ENCODE peak calls at places on chromosomes 3 and 15, in seven cellular contexts. I is fibroblast of the aortic adventitia, U is mesendoderm, H is GM12865, E is HL-60, T is upper lobe of right lung, K is upper lobe of left lung. N is an unnamed sample.

GRCh38 chr3:170848294-170848917 is 21.6 kb downstream of the RPL22L1 start:
- DNase-seq in K (no peak), I (peak), E (no peak), H (no peak), U (no peak), T (no peak), N (no peak)

GRCh38 chr3:11212784-11213183 is 58.5 kb downstream of the HRH1 start:
- DNase-seq in T (no peak), U (peak), H (no peak), K (no peak), I (no peak), E (no peak), N (no peak)

GRCh38 chr15:63238796-63239195 is 38.6 kb upstream of the APH1B start:
- DNase-seq in K (no peak), U (no peak), I (peak), E (no peak), T (no peak), H (peak), N (peak)

GRCh38 chr3:184388164-184388935 is 8.5 kb downstream of the CHRD start:
- DNase-seq in T (no peak), E (no peak), U (no peak), K (no peak), H (no peak), I (no peak), N (no peak)

GRCh38 chr3:127074900-127075360 is 92.0 kb downstream of the PLXNA1 start:
- DNase-seq in K (no peak), E (no peak), I (peak), H (peak), U (peak), T (peak), N (peak)

GRCh38 chr3:5051772-5052171 is 70.3 kb upstream of the ARL8B start:
- DNase-seq in E (no peak), H (peak), K (no peak), I (no peak), U (no peak), T (no peak), N (no peak)

GRCh38 chr15:58551764-58552504 is 120.1 kb downstream of the LIPC start:
- DNase-seq in H (peak), K (no peak), T (no peak), U (peak), E (no peak), I (peak), N (no peak)

GRCh38 chr3:168545591-168545990 is 449.9 kb upstream of the GOLIM4 start:
- DNase-seq in K (no peak), U (no peak), I (peak), H (no peak), E (no peak), T (no peak), N (no peak)

GRCh38 chr3:78287085-78287484 is 1247.2 kb downstream of the ROBO2 start:
- DNase-seq in K (no peak), E (no peak), H (no peak), I (no peak), T (no peak), U (no peak), N (no peak)

GRCh38 chr3:178406206-178406605 is 130.0 kb upstream of the KCNMB2 start:
- DNase-seq in K (no peak), T (no peak), E (no peak), I (peak), H (no peak), U (no peak), N (no peak)

DNA sequence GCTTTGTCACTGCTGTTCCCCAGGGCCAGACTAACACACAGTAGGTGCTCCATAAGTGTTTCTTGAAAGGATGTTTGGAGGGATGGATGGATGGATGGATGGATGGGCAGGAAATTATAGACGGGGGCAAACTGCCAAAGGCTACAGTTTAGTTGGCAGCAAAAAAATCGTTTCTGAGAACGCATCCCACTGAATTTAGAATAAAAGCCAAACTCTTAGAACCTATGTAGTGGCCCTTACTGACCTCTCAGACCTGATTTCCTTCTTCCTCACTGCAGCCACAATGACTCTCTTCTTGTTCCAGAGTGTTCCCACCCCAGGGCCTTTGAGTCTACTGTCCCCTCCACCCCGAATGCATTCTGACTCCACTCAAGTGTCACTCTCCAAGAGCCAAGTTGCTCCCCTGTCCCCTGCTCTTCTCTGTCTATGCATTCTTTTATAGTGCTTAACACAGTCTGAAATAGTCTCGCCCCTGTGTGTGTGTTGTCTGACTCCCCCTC is 5.2 kb upstream of the GATA2 start:
- DNase-seq in I (no peak), H (no peak), E (no peak), K (no peak), U (no peak), T (no peak), N (no peak)
- H3K4me3 ChIP-seq in I (peak), H (no peak), E (peak), K (no peak), U (no peak), T (peak), N (no peak)

GRCh38 chr15:94844533-94845390 is 613.4 kb downstream of the MCTP2 start:
- DNase-seq in T (peak), I (no peak), E (no peak), K (peak), H (no peak), U (peak), N (no peak)
- H3K4me3 ChIP-seq in T (peak), I (no peak), E (no peak), K (no peak), H (no peak), U (no peak), N (no peak)

GRCh38 chr15:71116942-71117341 is 1.7 kb downstream of the THSD4 start:
- DNase-seq in H (no peak), I (peak), U (no peak), T (no peak), E (no peak), K (no peak), N (no peak)

GRCh38 chr15:71117906-71118305 is 2.6 kb downstream of the THSD4 start:
- DNase-seq in T (no peak), E (no peak), H (no peak), U (no peak), I (no peak), K (no peak), N (no peak)

GRCh38 chr15:71114887-71115566 is at the start of gene THSD4:
- DNase-seq in H (peak), U (peak), K (peak), T (peak), E (peak), I (peak), N (peak)

GRCh38 chr15:71115567-71116351 is 488 bp downstream of the THSD4 start:
- DNase-seq in K (peak), I (peak), H (peak), E (peak), T (peak), U (peak), N (peak)

GRCh38 chr15:71116366-71116765 is 1.1 kb downstream of the THSD4 start:
- DNase-seq in T (no peak), I (peak), U (no peak), K (no peak), H (no peak), E (no peak), N (no peak)
- H3K4me3 ChIP-seq in T (peak), I (peak), U (peak), K (peak), H (no peak), E (no peak), N (no peak)

DNA sequence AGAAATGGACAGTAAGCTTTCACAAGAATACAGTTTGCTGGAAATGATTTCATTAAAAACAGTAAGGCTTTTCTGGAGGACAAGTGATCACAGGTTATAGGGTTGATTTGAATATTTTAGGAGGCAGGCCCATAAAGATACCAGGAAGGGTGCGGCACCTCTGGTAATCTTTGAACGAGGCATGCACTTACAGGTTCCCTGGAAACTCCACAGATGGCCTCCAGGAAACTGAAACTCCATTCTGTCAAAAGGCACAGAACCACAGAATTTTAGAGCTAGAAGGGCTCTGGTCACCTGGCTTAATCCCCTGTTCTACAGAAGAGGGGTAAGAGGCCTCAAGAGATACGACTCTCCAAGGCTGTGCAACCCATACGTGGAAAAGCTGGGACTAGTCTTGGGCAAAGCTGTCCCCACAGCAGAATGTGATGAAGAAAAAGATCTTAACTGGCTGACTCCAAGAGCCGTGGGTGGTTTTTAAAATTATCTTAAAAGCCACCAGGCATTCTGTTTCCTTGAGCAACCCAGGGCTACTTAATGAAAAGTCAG is 1.2 kb downstream of the STARD5 start:
- DNase-seq in I (no peak), H (no peak), T (no peak), K (no peak), E (no peak), U (no peak), N (no peak)
- H3K4me3 ChIP-seq in I (peak), H (peak), T (peak), K (no peak), E (no peak), U (no peak), N (peak)

GRCh38 chr3:96813820-96814580 is 394 bp upstream of the EPHA6 start:
- DNase-seq in K (peak), T (peak), I (peak), E (no peak), H (peak), U (peak), N (peak)

GRCh38 chr3:96813134-96813819 is 1.1 kb upstream of the EPHA6 start:
- DNase-seq in U (peak), I (peak), T (peak), K (peak), H (peak), E (peak), N (peak)

GRCh38 chr3:96814581-96815567 is at the start of gene EPHA6:
- DNase-seq in T (no peak), E (no peak), U (peak), I (no peak), K (peak), H (no peak), N (no peak)
- H3K4me3 ChIP-seq in T (peak), E (peak), U (peak), I (peak), K (no peak), H (peak), N (peak)

DNA sequence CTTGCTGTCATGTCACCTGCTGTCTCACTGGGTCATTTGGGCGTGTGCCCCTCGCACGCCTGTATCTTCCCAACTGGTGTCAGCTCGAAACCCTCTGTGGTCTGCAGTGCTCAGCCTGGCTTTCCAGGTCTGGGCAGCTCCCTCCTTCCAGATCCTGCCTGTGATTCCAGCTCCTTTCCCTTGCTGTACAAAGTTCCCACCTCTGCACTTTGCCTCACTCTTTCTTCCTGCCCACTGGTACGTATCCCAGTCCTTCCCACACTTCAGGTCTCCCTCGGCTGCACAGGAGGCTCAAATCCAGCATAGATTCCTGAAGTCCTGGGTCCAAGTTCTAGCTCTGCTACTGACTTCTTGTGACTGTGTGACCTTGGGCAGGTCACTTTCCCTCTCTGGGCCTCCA is 2.1 kb upstream of the PAQR5 start:
- DNase-seq in U (no peak), H (no peak), T (peak), I (no peak), K (no peak), E (no peak), N (no peak)
- H3K4me3 ChIP-seq in U (no peak), H (no peak), T (peak), I (no peak), K (no peak), E (no peak), N (no peak)